ENCODE peak calls at places on chromosomes 12 and 14, in ten cellular contexts. M is HT-29; O is activated CD4-positive, alpha-beta T cell treated with anti-CD3 and anti-CD28 coated beads, Interleukin-2, amount 50 U/mL, for 4 hours; C is bronchial epithelial cell; N is mucosa of gallbladder; U is uterus; F is neural crest cell; R is left cardiac atrium; T is nephron progenitor cell; I is iris pigment epithelial cell. E is an unnamed sample.

GRCh38 chr14:54646576-54647130 is 79.7 kb downstream of the SAMD4A start:
- DNase-seq in I (no peak), U (no peak), T (no peak), F (no peak), R (no peak), C (no peak), M (no peak), O (no peak), N (no peak), E (no peak)

GRCh38 chr12:64583395-64584172 is 26.7 kb upstream of the RASSF3 start:
- DNase-seq in N (no peak), I (peak; percentile 70), M (no peak), C (no peak), R (no peak), T (no peak), O (no peak), U (no peak), F (no peak), E (no peak)

GRCh38 chr12:62350554-62350953 is 90.3 kb downstream of the USP15 start:
- DNase-seq in N (no peak), I (no peak), O (no peak), F (no peak), T (no peak), M (no peak), U (no peak), C (no peak), R (no peak), E (no peak)

GRCh38 chr14:36207500-36207899 is 31.0 kb upstream of the PTCSC3 start:
- DNase-seq in T (no peak), N (no peak), U (no peak), C (peak; percentile 18), R (no peak), F (no peak), I (no peak), M (peak; percentile 39), O (no peak), E (no peak)

GRCh38 chr14:66476964-66477363 is 9.2 kb upstream of the CCDC196 start:
- DNase-seq in M (peak; percentile 34), T (no peak), O (no peak), R (no peak), N (no peak), U (no peak), I (peak; percentile 58), C (peak; percentile 37), F (no peak), E (no peak)

GRCh38 chr14:50343424-50343823 is 31.3 kb downstream of the DMAC2L start:
- DNase-seq in R (no peak), T (no peak), M (no peak), I (no peak), C (no peak), F (no peak), O (no peak), U (no peak), N (no peak), E (no peak)

GRCh38 chr12:12791756-12792346 is 6.4 kb downstream of the APOLD1 start:
- DNase-seq in U (peak; percentile 35), F (no peak), N (no peak), I (no peak), M (peak; percentile 30), T (no peak), C (no peak), R (no peak), O (no peak), E (peak; percentile 59)

GRCh38 chr14:89139404-89140247 is 277.4 kb downstream of the FOXN3 start:
- DNase-seq in N (no peak), F (no peak), C (peak; percentile 68), O (no peak), M (no peak), I (no peak), T (no peak), U (no peak), R (no peak), E (no peak)

GRCh38 chr12:75705749-75706719 is 194.6 kb upstream of the KRR1 start:
- DNase-seq in N (no peak), M (no peak), T (peak; percentile 50), O (no peak), F (no peak), U (peak; percentile 45), R (peak; percentile 71), C (peak; percentile 84), I (peak; percentile 94), E (peak; percentile 66)

GRCh38 chr12:61804301-61804700 is 455.9 kb upstream of the USP15 start:
- DNase-seq in C (no peak), F (no peak), O (no peak), I (no peak), U (no peak), R (no peak), T (no peak), N (no peak), M (no peak), E (no peak)

GRCh38 chr14:20714593-20715250 is 26.2 kb downstream of the ANG start:
- DNase-seq in T (no peak), I (peak; percentile 59), O (no peak), F (no peak), N (peak; percentile 87), R (peak; percentile 76), U (peak; percentile 33), C (peak; percentile 88), M (peak; percentile 66), E (peak; percentile 84)